ENCODE peak calls at places on chromosomes 7 and 10, in ten cellular contexts. I is amniotic stem cell; S is brain microvascular endothelial cell; N is stomach; X is stimulated activated CD4-positive, alpha-beta T cell treated with anti-CD3 and anti-CD28 coated beads, Interleukin-4, amount 100 ng/mL, for 24 hours; Y is posterior cingulate gyrus; M is left cardiac atrium; E is adrenal gland; L is iPS DF 19.7; F is naive B cell. D is an unnamed sample.

GRCh38 chr10:103700436-103700715 is 155.0 kb downstream of the SH3PXD2A start:
- DNase-seq in S (no peak), L (no peak), Y (no peak), N (no peak), F (no peak), M (no peak), X (no peak), I (no peak), E (no peak), D (no peak)

GRCh38 chr7:22173884-22174573 is 182.9 kb downstream of the RAPGEF5 start:
- DNase-seq in X (peak), I (no peak), F (peak), E (no peak), M (no peak), Y (no peak), L (no peak), N (no peak), S (no peak), D (no peak)

GRCh38 chr10:3874988-3875841 is 90.2 kb upstream of the KLF6 start:
- DNase-seq in S (no peak), E (peak), Y (no peak), M (no peak), F (peak), N (no peak), X (peak), I (no peak), L (no peak), D (no peak)

GRCh38 chr7:98359395-98359794 is 41.5 kb downstream of the BAIAP2L1 start:
- DNase-seq in Y (no peak), L (no peak), X (no peak), F (no peak), I (no peak), M (no peak), N (no peak), S (no peak), E (no peak), D (no peak)

GRCh38 chr7:57210212-57210611 is 78.0 kb upstream of the ZNF479 start:
- DNase-seq in L (no peak), F (no peak), I (no peak), E (no peak), N (peak), M (no peak), Y (no peak), S (no peak), X (no peak), D (no peak)

GRCh38 chr10:7333995-7334964 is 76.6 kb downstream of the SFMBT2 start:
- DNase-seq in S (no peak), L (no peak), N (no peak), Y (no peak), M (peak), E (peak), F (no peak), I (no peak), X (no peak), D (no peak)

GRCh38 chr7:39979406-39980073 is 29.5 kb downstream of the CDK13 start:
- DNase-seq in X (no peak), S (no peak), Y (no peak), I (no peak), M (no peak), F (no peak), E (no peak), L (no peak), N (no peak), D (no peak)

GRCh38 chr10:129075936-129076335 is 391.1 kb upstream of the MGMT start:
- DNase-seq in F (no peak), L (no peak), S (no peak), M (no peak), E (no peak), I (no peak), N (no peak), Y (no peak), X (no peak), D (no peak)

GRCh38 chr7:151390594-151391357 is 19.1 kb downstream of the WDR86 start:
- DNase-seq in E (no peak), Y (no peak), I (no peak), N (no peak), L (no peak), S (no peak), X (no peak), M (no peak), F (no peak), D (no peak)

GRCh38 chr7:85600425-85600824 is 413.6 kb upstream of the SEMA3D start:
- DNase-seq in L (no peak), I (no peak), M (no peak), N (no peak), X (no peak), E (no peak), Y (no peak), S (no peak), F (no peak), D (no peak)

GRCh38 chr10:79274279-79275104 is 72.8 kb upstream of the PPIF start:
- DNase-seq in L (no peak), I (no peak), F (no peak), E (peak), N (peak), M (peak), X (no peak), S (no peak), Y (peak), D (no peak)

GRCh38 chr7:33903770-33904679 is 1.3 kb upstream of the BMPER start:
- DNase-seq in Y (peak), S (no peak), X (peak), M (peak), L (no peak), N (no peak), F (no peak), I (no peak), E (peak), D (peak)

GRCh38 chr10:31508234-31508633 is 189.2 kb downstream of the ZEB1 start:
- DNase-seq in X (no peak), M (no peak), S (no peak), F (no peak), E (no peak), I (no peak), N (no peak), L (no peak), Y (no peak), D (no peak)

GRCh38 chr7:107972986-107973385 is 30.0 kb downstream of the LAMB1 start:
- DNase-seq in S (no peak), M (no peak), E (no peak), F (no peak), N (no peak), I (no peak), L (no peak), X (no peak), Y (no peak), D (no peak)

GRCh38 chr7:80370587-80370986 is 141.3 kb downstream of the GNAT3 start:
- DNase-seq in S (no peak), I (no peak), E (no peak), Y (no peak), L (no peak), M (no peak), F (no peak), N (no peak), X (no peak), D (no peak)

D was measured in HTR-8/SVneo.